ENCODE peak calls at places on chromosomes 5 and 9, in six cellular contexts. C is upper lobe of right lung, R is fibroblast of lung, E is AG04450, Q is heart right ventricle, Y is body of pancreas. Z is an unnamed sample. For H3K9me3, the result is how much of the 10 kb centered on the place peaks cover.

GRCh38 chr9:113153599-113153998 is 2.8 kb downstream of the SLC31A2 start:
- DNase-seq in R (no peak), Q (no peak), C (no peak), E (no peak), Y (no peak), Z (no peak)

GRCh38 chr5:5169466-5169865 is 29.3 kb downstream of the ADAMTS16 start:
- DNase-seq in R (no peak), Q (no peak), Y (no peak), E (no peak), C (no peak), Z (no peak)

GRCh38 chr9:5608298-5609254 is 20.3 kb upstream of the RIC1 start:
- DNase-seq in C (no peak), Q (no peak), E (no peak), Y (no peak), R (peak), Z (no peak)

GRCh38 chr9:124354364-124355031 is 60.7 kb downstream of the PSMB7 start:
- DNase-seq in Q (no peak), R (no peak), C (no peak), Y (no peak), E (no peak), Z (no peak)

GRCh38 chr5:129216001-129216400 is 121.5 kb downstream of the ISOC1 start:
- DNase-seq in Q (no peak), Y (no peak), E (no peak), R (no peak), C (peak), Z (no peak)

GRCh38 chr5:158224200-158224599 is 365.3 kb upstream of the CLINT1 start:
- DNase-seq in C (no peak), E (no peak), Y (no peak), Q (no peak), R (no peak), Z (no peak)

GRCh38 chr9:116594552-116594951 is 92.6 kb upstream of the TRIM32 start:
- DNase-seq in C (no peak), Y (no peak), E (peak), Q (no peak), R (peak), Z (no peak)

GRCh38 chr9:6355728-6356127 is 27.6 kb downstream of the TPD52L3 start:
- DNase-seq in Q (no peak), R (peak), C (no peak), E (peak), Y (no peak), Z (no peak)

GRCh38 chr9:107443786-107444185 is 45.8 kb downstream of the KLF4 start:
- DNase-seq in R (no peak), Y (no peak), E (no peak), Q (no peak), C (no peak), Z (no peak)

GRCh38 chr5:99814311-99815063 is 720.7 kb upstream of the FAM174A start:
- DNase-seq in E (no peak), Q (no peak), Y (no peak), R (peak), C (no peak), Z (no peak)

GRCh38 chr5:74647096-74647495 is 6.6 kb upstream of the ENC1 start:
- DNase-seq in Q (no peak), C (no peak), E (no peak), R (no peak), Y (no peak), Z (no peak)

GRCh38 chr9:135555910-135556309 is 5.6 kb upstream of the PAEP start:
- DNase-seq in Q (no peak), R (no peak), C (no peak), Y (no peak), E (no peak), Z (no peak)

GRCh38 chr5:92180406-92180805 is 797.3 kb upstream of the ARRDC3 start:
- DNase-seq in C (no peak), Y (no peak), Q (no peak), E (no peak), R (no peak), Z (no peak)

GRCh38 chr5:132138260-132138659 is 64.7 kb downstream of the CSF2 start:
- DNase-seq in R (peak), E (no peak), Q (no peak), Y (no peak), C (no peak), Z (no peak)

GRCh38 chr9:7177383-7177782 is 419.6 kb downstream of the KDM4C start:
- DNase-seq in Q (no peak), C (no peak), E (no peak), R (no peak), Y (no peak), Z (no peak)

GRCh38 chr9:127785933-127786772 is at the start of gene CDK9:
- DNase-seq in E (no peak), R (peak), Y (peak), Q (peak), C (peak), Z (no peak)

GRCh38 chr5:176762489-176762888 is 47.9 kb upstream of the UNC5A start:
- DNase-seq in Q (no peak), R (no peak), Y (no peak), C (peak), E (no peak), Z (no peak)

GRCh38 chr9:23766613-23767012 is 59.4 kb downstream of the ELAVL2 start:
- DNase-seq in E (no peak), Q (no peak), R (no peak), C (no peak), Y (no peak), Z (no peak)

GRCh38 chr9:85310531-85311070 is 431.2 kb downstream of the AGTPBP1 start:
- DNase-seq in R (no peak), Q (no peak), C (no peak), Y (no peak), E (no peak), Z (no peak)

GRCh38 chr9:17414990-17415389 is 163.9 kb upstream of the SH3GL2 start:
- DNase-seq in R (no peak), Y (no peak), Q (no peak), E (no peak), C (no peak), Z (no peak)

GRCh38 chr5:142396436-142396835 is 71.6 kb upstream of the SPRY4 start:
- DNase-seq in E (no peak), C (no peak), R (no peak), Q (no peak), Y (no peak), Z (no peak)

GRCh38 chr5:55679556-55679955 is 32.6 kb downstream of the SLC38A9 start:
- DNase-seq in R (no peak), C (no peak), Q (no peak), Y (no peak), E (no peak), Z (no peak)

GRCh38 chr9:68507098-68507795 is 33.4 kb downstream of the TMEM252 start:
- DNase-seq in Y (no peak), Q (no peak), R (peak), C (no peak), E (no peak), Z (no peak)

DNA sequence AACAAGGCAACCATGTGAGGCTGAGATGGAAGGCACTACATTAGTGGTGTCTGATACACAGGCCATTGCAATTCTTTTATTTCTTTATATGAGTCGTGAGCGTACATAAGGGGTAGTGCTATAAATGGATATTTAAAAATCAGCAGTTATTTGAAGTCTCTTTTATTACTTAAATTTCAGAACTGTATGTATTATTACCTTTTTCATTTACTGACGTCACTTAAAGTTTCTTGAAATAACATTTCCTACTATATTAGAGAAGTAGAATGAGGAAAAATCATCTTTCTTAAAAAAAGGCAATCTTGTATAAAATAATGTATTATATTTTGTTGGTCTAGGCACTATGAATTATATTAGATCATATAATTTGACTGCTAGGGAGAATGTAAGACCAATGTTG is 280.9 kb upstream of the CYLC2 start:
- DNase-seq in C (no peak), Q (no peak), R (no peak), E (no peak), Y (no peak), Z (no peak)
- H3K9me3 ChIP-seq in C (under half), Q (under half), R (under half), E (under half), Y (under half), Z (under half)

DNA sequence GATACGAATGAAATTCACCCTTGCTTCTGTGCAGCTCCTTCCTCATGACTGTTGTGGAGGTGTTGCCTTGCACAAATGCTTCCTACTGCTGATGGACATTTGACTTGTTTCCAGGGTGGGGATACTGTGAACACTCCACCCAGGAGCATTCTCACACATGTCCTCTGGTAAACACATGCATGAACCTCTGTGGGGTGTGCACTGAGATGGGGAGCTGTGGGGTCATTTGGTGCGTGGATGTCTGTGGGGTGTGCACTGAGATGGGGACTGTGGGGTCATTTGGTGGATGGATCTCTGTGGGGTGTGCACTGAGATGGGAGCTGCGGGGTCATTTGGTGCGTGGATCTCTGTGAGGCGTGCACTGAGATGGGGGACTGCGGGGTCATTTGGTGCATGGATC is 72.9 kb upstream of the IRX4 start:
- DNase-seq in R (no peak), E (no peak), Y (no peak), C (no peak), Q (no peak), Z (no peak)
- H3K27ac ChIP-seq in R (no peak), E (no peak), Y (no peak), C (no peak), Q (no peak), Z (no peak)

GRCh38 chr5:16912080-16912479 is 24.0 kb downstream of the MYO10 start:
- DNase-seq in Q (no peak), E (no peak), Y (no peak), C (no peak), R (no peak), Z (no peak)

GRCh38 chr5:16913187-16913839 is 22.8 kb downstream of the MYO10 start:
- DNase-seq in R (no peak), Q (no peak), E (no peak), C (no peak), Y (peak), Z (no peak)

GRCh38 chr5:16916262-16916878 is 19.7 kb downstream of the MYO10 start:
- DNase-seq in C (no peak), Y (no peak), R (peak), E (peak), Q (no peak), Z (no peak)

GRCh38 chr5:16914584-16914983 is 21.5 kb downstream of the MYO10 start:
- DNase-seq in Y (peak), R (no peak), Q (no peak), E (no peak), C (no peak), Z (no peak)

GRCh38 chr5:16913840-16914435 is 22.1 kb downstream of the MYO10 start:
- DNase-seq in Y (peak), R (no peak), Q (no peak), C (no peak), E (no peak), Z (no peak)
- H3K4me3 ChIP-seq in Y (no peak), R (no peak), Q (no peak), C (no peak), E (no peak), Z (no peak)

GRCh38 chr5:1261643-1262042 is 33.2 kb downstream of the TERT start:
- DNase-seq in Q (no peak), Y (no peak), R (no peak), E (no peak), C (no peak), Z (no peak)
- H3K9me3 ChIP-seq in Q (under half), Y (under half), R (under half), E (half or more), C (under half), Z (under half)

DNA sequence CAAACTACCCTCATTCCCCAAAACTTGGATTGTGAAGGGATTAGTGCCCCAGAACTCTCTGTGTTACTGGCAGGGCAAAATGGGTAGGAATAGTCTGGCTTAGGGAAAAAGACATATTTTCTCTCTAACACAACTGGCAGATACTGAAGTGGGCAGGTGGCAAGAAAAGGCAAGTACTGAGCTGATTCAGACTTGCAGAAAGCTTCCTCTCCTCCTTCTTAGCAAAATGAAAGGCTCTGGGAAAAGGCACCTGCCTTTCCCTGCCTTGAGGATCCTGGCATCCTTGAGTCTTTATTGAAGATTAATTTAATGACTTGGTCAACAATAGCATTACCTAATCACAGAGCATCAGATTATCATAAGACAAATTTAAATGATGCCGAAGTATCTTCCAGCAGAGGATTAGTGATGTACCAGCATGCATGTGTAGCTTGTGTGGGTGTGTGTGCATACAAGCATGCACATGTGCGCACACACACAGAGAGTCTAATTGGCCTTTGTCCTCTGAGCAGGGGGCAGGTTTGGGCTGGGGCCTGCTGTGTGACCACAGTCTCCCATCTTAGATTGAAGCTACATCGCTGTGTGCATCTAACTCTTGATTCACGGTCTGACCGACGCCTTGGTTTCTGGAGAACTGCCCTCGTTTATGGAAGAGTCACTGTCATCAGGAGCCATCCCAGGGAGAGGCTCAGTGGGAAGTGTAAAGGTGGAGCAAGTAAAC is 294.8 kb downstream of the AOPEP start:
- DNase-seq in E (no peak), Q (no peak), Y (no peak), R (no peak), C (no peak), Z (no peak)
- H3K27ac ChIP-seq in E (no peak), Q (no peak), Y (peak), R (peak), C (peak), Z (no peak)

Z was measured in iPS DF 6.9.